ENCODE peak calls at places on chromosome 2, in nine cellular contexts. F is CD8-positive, alpha-beta memory T cell; O is endothelial cell; V is T follicular helper cell; L is HT1080; M is colonic mucosa; A is ELR; U is BJ; S is upper lobe of right lung. W is an unnamed sample.

GRCh38 chr2:219060821-219061791 is at the start of gene IHH:
- DNase-seq in F (no peak), O (peak), V (no peak), L (no peak), M (peak), A (peak), U (no peak), S (peak), W (no peak)

GRCh38 chr2:55089716-55090115 is 39.5 kb upstream of the RTN4 start:
- DNase-seq in F (no peak), O (no peak), V (no peak), L (no peak), M (no peak), A (no peak), U (no peak), S (no peak), W (no peak)

GRCh38 chr2:232981356-232981755 is 31.7 kb downstream of the NGEF start:
- DNase-seq in F (no peak), O (no peak), V (no peak), L (no peak), M (peak), A (no peak), U (no peak), S (no peak), W (no peak)

GRCh38 chr2:66169076-66169475 is 265.8 kb upstream of the MEIS1 start:
- DNase-seq in F (no peak), O (no peak), V (no peak), L (no peak), M (no peak), A (no peak), U (no peak), S (no peak), W (no peak)

GRCh38 chr2:69291004-69291650 is 95.9 kb downstream of the GFPT1 start:
- DNase-seq in F (no peak), O (no peak), V (no peak), L (peak), M (no peak), A (no peak), U (no peak), S (no peak), W (no peak)

GRCh38 chr2:143300531-143300930 is 171.3 kb downstream of the ARHGAP15 start:
- DNase-seq in F (no peak), O (no peak), V (no peak), L (no peak), M (no peak), A (peak), U (no peak), S (no peak), W (no peak)

GRCh38 chr2:124250433-124250832 is 225.3 kb downstream of the CNTNAP5 start:
- DNase-seq in F (no peak), O (no peak), V (no peak), L (no peak), M (no peak), A (no peak), U (no peak), S (no peak), W (no peak)

GRCh38 chr2:41879367-41879871 is 168.4 kb upstream of the PKDCC start:
- DNase-seq in F (no peak), O (no peak), V (no peak), L (no peak), M (no peak), A (no peak), U (no peak), S (no peak), W (no peak)

GRCh38 chr2:43402452-43402937 is 176.1 kb upstream of the ZFP36L2 start:
- DNase-seq in F (no peak), O (no peak), V (no peak), L (no peak), M (no peak), A (no peak), U (no peak), S (no peak), W (no peak)

GRCh38 chr2:172308253-172308935 is 119.0 kb upstream of the ITGA6 start:
- DNase-seq in F (no peak), O (no peak), V (no peak), L (no peak), M (no peak), A (no peak), U (no peak), S (no peak), W (no peak)

GRCh38 chr2:224997802-224998201 is 44.5 kb downstream of the DOCK10 start:
- DNase-seq in F (no peak), O (no peak), V (no peak), L (no peak), M (no peak), A (no peak), U (peak), S (no peak), W (no peak)

GRCh38 chr2:126656311-126657145 is 570 bp downstream of the GYPC start:
- DNase-seq in F (peak), O (peak), V (peak), L (no peak), M (no peak), A (peak), U (no peak), S (peak), W (peak)

GRCh38 chr2:192087398-192087958 is 107.3 kb downstream of the TMEFF2 start:
- DNase-seq in F (no peak), O (no peak), V (no peak), L (no peak), M (no peak), A (peak), U (no peak), S (no peak), W (no peak)

GRCh38 chr2:223545830-223546229 is 56.3 kb downstream of the SCG2 start:
- DNase-seq in F (no peak), O (no peak), V (no peak), L (no peak), M (no peak), A (no peak), U (no peak), S (no peak), W (no peak)

GRCh38 chr2:42567389-42567788 is 1.0 kb upstream of the MTA3 start:
- DNase-seq in F (no peak), O (no peak), V (no peak), L (no peak), M (no peak), A (peak), U (peak), S (no peak), W (no peak)

GRCh38 chr2:15844099-15844801 is 96.1 kb upstream of the MYCN start:
- DNase-seq in F (no peak), O (no peak), V (no peak), L (no peak), M (no peak), A (no peak), U (no peak), S (no peak), W (no peak)

GRCh38 chr2:31475692-31476091 is 61.1 kb upstream of the XDH start:
- DNase-seq in F (no peak), O (no peak), V (no peak), L (peak), M (no peak), A (peak), U (peak), S (no peak), W (no peak)

W was measured in CD8-positive, alpha-beta T cell.